ENCODE peak calls at places on chromosomes 4 and X, in ten cellular contexts. W is MM.1S, D is GM12865, Z is foreskin fibroblast, O is sigmoid colon, T is fibroblast of lung, B is right lobe of liver, M is GM13977, C is bronchial epithelial cell, R is mesothelial cell of epicardium. J is an unnamed sample.

GRCh38 chrX:153946910-153947769 is 2.7 kb upstream of the RENBP start:
- DNase-seq in T (peak; percentile 80), B (peak; percentile 84), M (peak; percentile 87), C (peak; percentile 69), W (peak; percentile 83), R (no peak), D (peak; percentile 84), O (peak; percentile 88), Z (peak; percentile 85), J (peak; percentile 93)

GRCh38 chrX:45424341-45424740 is 223.7 kb upstream of the DIPK2B start:
- DNase-seq in O (no peak), C (no peak), D (no peak), R (no peak), M (no peak), B (no peak), Z (no peak), W (no peak), T (no peak), J (no peak)

GRCh38 chrX:105975382-105975781 is 63.1 kb downstream of the SERPINA7 start:
- DNase-seq in Z (peak; percentile 6), R (no peak), W (peak; percentile 23), C (peak; percentile 16), B (no peak), D (no peak), O (no peak), T (peak; percentile 21), M (no peak), J (no peak)

GRCh38 chr4:20356565-20356964 is 104.9 kb downstream of the SLIT2 start:
- DNase-seq in R (no peak), M (no peak), B (no peak), Z (no peak), T (peak; percentile 23), C (no peak), D (no peak), W (no peak), O (no peak), J (no peak)

GRCh38 chrX:129785160-129785947 is 5.6 kb downstream of the SASH3 start:
- DNase-seq in R (no peak), T (no peak), C (no peak), O (peak; percentile 42), M (no peak), B (no peak), Z (no peak), D (peak; percentile 43), W (no peak), J (no peak)

GRCh38 chr4:3477750-3478430 is 14.8 kb downstream of the DOK7 start:
- DNase-seq in O (no peak), W (no peak), Z (no peak), D (no peak), B (no peak), T (no peak), R (no peak), C (no peak), M (no peak), J (no peak)

GRCh38 chr4:94934201-94934600 is 176.4 kb downstream of the BMPR1B start:
- DNase-seq in T (peak; percentile 46), R (no peak), W (no peak), Z (peak; percentile 34), O (no peak), D (no peak), B (no peak), M (no peak), C (peak; percentile 71), J (no peak)

GRCh38 chrX:101219840-101220191 is 230 bp downstream of the DRP2 start:
- DNase-seq in W (no peak), M (no peak), T (peak; percentile 51), R (no peak), D (no peak), B (no peak), O (no peak), C (no peak), Z (no peak), J (no peak)

GRCh38 chr4:47519239-47519883 is 34.3 kb downstream of the ATP10D start:
- DNase-seq in T (no peak), R (no peak), O (no peak), C (no peak), W (no peak), Z (no peak), M (peak; percentile 53), B (no peak), D (peak; percentile 77), J (no peak)

GRCh38 chr4:41157009-41157408 is 57.3 kb downstream of the APBB2 start:
- DNase-seq in M (no peak), D (no peak), W (no peak), Z (no peak), R (no peak), O (no peak), B (no peak), C (no peak), T (no peak), J (no peak)

GRCh38 chr4:41155194-41155830 is 59.0 kb downstream of the APBB2 start:
- DNase-seq in T (peak; percentile 52), B (no peak), M (no peak), W (no peak), Z (peak; percentile 73), R (no peak), D (no peak), O (no peak), C (no peak), J (no peak)

GRCh38 chr4:41156574-41156973 is 57.8 kb downstream of the APBB2 start:
- DNase-seq in Z (peak; percentile 53), W (no peak), D (no peak), R (no peak), C (no peak), B (no peak), M (no peak), T (peak; percentile 24), O (no peak), J (no peak)

GRCh38 chr4:41154001-41154813 is 60.1 kb downstream of the APBB2 start:
- DNase-seq in M (no peak), T (no peak), B (no peak), Z (no peak), O (no peak), C (no peak), D (no peak), R (no peak), W (no peak), J (no peak)

GRCh38 chr4:41154814-41155177 is 59.5 kb downstream of the APBB2 start:
- DNase-seq in B (no peak), Z (peak; percentile 50), T (no peak), W (no peak), M (no peak), O (no peak), R (no peak), D (no peak), C (no peak), J (no peak)
- TF ChIP-seq CTCF in B (no peak), Z (no peak), T (no peak), W (no peak), M (no peak), O (no peak), R (no peak), D (no peak), C (no peak), J (no peak)

GRCh38 chr4:39435875-39436563 is 22.7 kb downstream of the RPL9 start:
- DNase-seq in D (no peak), B (no peak), C (no peak), T (no peak), R (no peak), Z (no peak), W (no peak), M (no peak), O (no peak), J (no peak)
- TF ChIP-seq CTCF in D (peak; percentile 6), B (peak; percentile 50), C (peak; percentile 8), T (no peak), R (no peak), Z (no peak), W (peak; percentile 25), M (peak; percentile 31), O (no peak), J (peak; percentile 43)

GRCh38 chr4:128385199-128385598 is 97.6 kb upstream of the PGRMC2 start:
- DNase-seq in W (no peak), Z (no peak), B (no peak), T (no peak), O (no peak), M (no peak), D (no peak), R (no peak), C (no peak), J (no peak)

GRCh38 chr4:128384765-128385164 is 97.2 kb upstream of the PGRMC2 start:
- DNase-seq in R (no peak), D (no peak), B (no peak), Z (no peak), M (no peak), C (no peak), T (no peak), O (no peak), W (no peak), J (no peak)

GRCh38 chr4:128384091-128384520 is 96.5 kb upstream of the PGRMC2 start:
- DNase-seq in R (no peak), T (peak; percentile 39), M (no peak), O (no peak), B (no peak), C (no peak), W (no peak), D (no peak), Z (peak; percentile 29), J (no peak)

GRCh38 chr4:128386761-128387599 is 99.4 kb upstream of the PGRMC2 start:
- DNase-seq in T (peak; percentile 99), D (no peak), R (no peak), M (no peak), Z (peak; percentile 98), O (peak; percentile 98), B (peak; percentile 67), W (no peak), C (peak; percentile 74), J (peak; percentile 90)

DNA sequence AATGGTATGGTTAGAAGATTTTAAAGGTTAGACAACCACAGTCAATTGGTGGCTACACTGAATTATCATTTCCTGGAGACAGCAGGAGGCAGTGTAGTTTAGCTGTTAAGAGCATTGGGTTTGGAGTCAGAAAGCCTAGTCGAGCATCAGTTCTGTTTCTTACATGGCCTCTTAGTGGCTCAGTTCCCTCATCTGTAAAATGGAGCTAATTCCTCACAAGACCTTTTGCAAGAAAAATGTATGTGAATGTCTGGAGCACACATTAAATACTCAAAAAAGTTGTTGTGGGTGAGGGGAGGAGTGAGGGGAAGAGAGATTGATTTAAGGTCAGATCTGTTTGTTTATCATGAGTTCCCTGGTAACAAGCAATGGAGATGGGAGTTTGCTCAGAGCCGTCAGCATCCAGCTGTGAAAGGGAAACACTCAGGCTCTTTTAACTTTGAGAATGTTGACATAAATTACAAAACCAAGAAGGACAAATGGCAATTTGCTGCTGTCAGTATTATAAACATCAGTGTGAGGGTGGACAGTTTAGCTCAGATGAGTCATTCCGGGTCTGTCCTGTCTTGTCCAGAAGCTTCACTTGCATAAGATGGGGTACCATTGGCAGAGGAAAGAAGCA is 98.2 kb upstream of the PGRMC2 start:
- DNase-seq in T (peak; percentile 87), D (peak; percentile 16), W (no peak), R (no peak), B (no peak), C (peak; percentile 91), Z (peak; percentile 42), O (no peak), M (peak; percentile 10), J (no peak)
- TF ChIP-seq CTCF in T (peak; percentile 39), D (no peak), W (no peak), R (no peak), B (no peak), C (peak; percentile 31), Z (peak; percentile 10), O (no peak), M (peak; percentile 23), J (peak; percentile 29)

DNA sequence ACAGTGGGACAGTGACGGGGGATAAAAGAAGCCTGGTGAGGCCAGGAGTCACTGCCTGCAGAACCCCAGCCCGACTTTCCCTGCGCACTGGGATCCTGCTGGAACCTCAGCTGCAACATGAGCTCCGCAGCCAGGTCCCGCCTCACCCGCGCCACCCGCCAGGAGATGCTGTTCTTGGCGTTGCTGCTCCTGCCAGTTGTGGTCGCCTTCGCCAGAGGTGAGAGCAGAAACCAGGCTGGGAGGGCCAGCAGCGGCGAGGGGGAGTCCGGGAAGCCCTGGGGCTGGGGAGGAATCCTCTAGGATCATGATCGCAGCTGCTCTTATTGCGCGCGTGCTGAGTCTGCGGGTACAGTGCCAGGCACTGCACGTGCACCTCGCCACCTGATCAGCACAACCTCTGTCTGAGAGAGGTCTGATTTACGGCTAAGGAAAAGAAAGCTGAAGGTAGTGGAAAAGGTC is at the start of gene PF4V1:
- DNase-seq in C (no peak), W (no peak), M (no peak), D (no peak), B (peak; percentile 61), O (peak; percentile 69), T (no peak), R (no peak), Z (peak; percentile 60), J (no peak)
- TF ChIP-seq CTCF in C (peak; percentile 57), W (no peak), M (no peak), D (no peak), B (no peak), O (peak; percentile 14), T (peak; percentile 22), R (no peak), Z (peak; percentile 21), J (no peak)